ENCODE peak calls at places on chromosome 3, in four cellular contexts. One of them, this sample, is unnamed.

GRCh38 chr3:27721717-27722564 is at the start of gene EOMES:
- DNase-seq in foreskin fibroblast: peak; percentile 58
- DNase-seq in AG04449: no peak
- DNase-seq in heart left ventricle: peak; percentile 23
- DNase-seq in this sample: no peak

GRCh38 chr3:149085828-149086231 is 503 bp downstream of the HLTF start:
- DNase-seq in foreskin fibroblast: peak; percentile 48
- DNase-seq in AG04449: no peak
- DNase-seq in heart left ventricle: no peak
- DNase-seq in this sample: no peak

GRCh38 chr3:45319231-45320085 is 68.9 kb upstream of the LARS2 start:
- DNase-seq in foreskin fibroblast: no peak
- DNase-seq in AG04449: no peak
- DNase-seq in heart left ventricle: no peak
- DNase-seq in this sample: no peak

GRCh38 chr3:156633335-156633734 is 41.1 kb upstream of the TIPARP start:
- DNase-seq in foreskin fibroblast: peak; percentile 91
- DNase-seq in AG04449: peak; percentile 70
- DNase-seq in heart left ventricle: peak; percentile 61
- DNase-seq in this sample: peak; percentile 51

GRCh38 chr3:161069441-161070251 is 35.5 kb downstream of the B3GALNT1 start:
- DNase-seq in foreskin fibroblast: peak; percentile 87
- DNase-seq in AG04449: peak; percentile 33
- DNase-seq in heart left ventricle: no peak
- DNase-seq in this sample: peak; percentile 43

GRCh38 chr3:123036352-123037014 is 8.9 kb upstream of the SEMA5B start:
- DNase-seq in foreskin fibroblast: peak; percentile 64
- DNase-seq in AG04449: no peak
- DNase-seq in heart left ventricle: no peak
- DNase-seq in this sample: no peak

GRCh38 chr3:120471643-120472042 is 20.9 kb upstream of the FSTL1 start:
- DNase-seq in foreskin fibroblast: peak; percentile 72
- DNase-seq in AG04449: no peak
- DNase-seq in heart left ventricle: no peak
- DNase-seq in this sample: no peak

GRCh38 chr3:11080492-11080891 is 73.8 kb upstream of the HRH1 start:
- DNase-seq in foreskin fibroblast: no peak
- DNase-seq in AG04449: no peak
- DNase-seq in heart left ventricle: no peak
- DNase-seq in this sample: no peak

GRCh38 chr3:132726341-132726823 is 4.2 kb upstream of the NPHP3 start:
- DNase-seq in foreskin fibroblast: peak; percentile 58
- DNase-seq in AG04449: no peak
- DNase-seq in heart left ventricle: no peak
- DNase-seq in this sample: no peak

GRCh38 chr3:145807990-145808389 is 353.0 kb downstream of the PLOD2 start:
- DNase-seq in foreskin fibroblast: peak; percentile 20
- DNase-seq in AG04449: no peak
- DNase-seq in heart left ventricle: peak; percentile 26
- DNase-seq in this sample: no peak

GRCh38 chr3:150145659-150146058 is 175.0 kb upstream of the PFN2 start:
- DNase-seq in foreskin fibroblast: peak; percentile 43
- DNase-seq in AG04449: no peak
- DNase-seq in heart left ventricle: no peak
- DNase-seq in this sample: no peak

GRCh38 chr3:118882353-118882947 is 152.2 kb downstream of the IGSF11 start:
- DNase-seq in foreskin fibroblast: peak; percentile 71
- DNase-seq in AG04449: peak; percentile 23
- DNase-seq in heart left ventricle: peak; percentile 59
- DNase-seq in this sample: peak; percentile 15

GRCh38 chr3:129123314-129124060 is 1.9 kb upstream of the RAB43 start:
- DNase-seq in foreskin fibroblast: peak; percentile 59
- DNase-seq in AG04449: peak; percentile 14
- DNase-seq in heart left ventricle: no peak
- DNase-seq in this sample: no peak

GRCh38 chr3:10432156-10432845 is 73.1 kb downstream of the ATP2B2 start:
- DNase-seq in foreskin fibroblast: no peak
- DNase-seq in AG04449: no peak
- DNase-seq in heart left ventricle: no peak
- DNase-seq in this sample: no peak

GRCh38 chr3:167930453-167930852 is 165.3 kb downstream of the GOLIM4 start:
- DNase-seq in foreskin fibroblast: no peak
- DNase-seq in AG04449: no peak
- DNase-seq in heart left ventricle: no peak
- DNase-seq in this sample: no peak

GRCh38 chr3:136512391-136512790 is 239.8 kb downstream of the STAG1 start:
- DNase-seq in foreskin fibroblast: peak; percentile 60
- DNase-seq in AG04449: peak; percentile 23
- DNase-seq in heart left ventricle: no peak
- DNase-seq in this sample: no peak

GRCh38 chr3:177263615-177264365 is 66.5 kb upstream of the TBL1XR1 start:
- DNase-seq in foreskin fibroblast: peak; percentile 45
- DNase-seq in AG04449: no peak
- DNase-seq in heart left ventricle: no peak
- DNase-seq in this sample: no peak

GRCh38 chr3:2098398-2099027 is at the start of gene CNTN4:
- DNase-seq in foreskin fibroblast: no peak
- DNase-seq in AG04449: no peak
- DNase-seq in heart left ventricle: peak; percentile 44
- DNase-seq in this sample: peak; percentile 21

GRCh38 chr3:174355505-174355904 is 503.6 kb upstream of the NAALADL2 start:
- DNase-seq in foreskin fibroblast: peak; percentile 48
- DNase-seq in AG04449: no peak
- DNase-seq in heart left ventricle: no peak
- DNase-seq in this sample: no peak

GRCh38 chr3:146594843-146595482 is 10.2 kb downstream of the PLSCR5 start:
- DNase-seq in foreskin fibroblast: peak; percentile 52
- DNase-seq in AG04449: no peak
- DNase-seq in heart left ventricle: no peak
- DNase-seq in this sample: no peak

GRCh38 chr3:134056464-134056891 is 26.8 kb upstream of the SLCO2A1 start:
- DNase-seq in foreskin fibroblast: no peak
- DNase-seq in AG04449: no peak
- DNase-seq in heart left ventricle: no peak
- DNase-seq in this sample: no peak

GRCh38 chr3:39809995-39810595 is 686 bp downstream of the MYRIP start:
- DNase-seq in foreskin fibroblast: peak; percentile 23
- DNase-seq in AG04449: no peak
- DNase-seq in heart left ventricle: no peak
- DNase-seq in this sample: no peak

GRCh38 chr3:82133070-82133606 is 371.7 kb upstream of the GBE1 start:
- DNase-seq in foreskin fibroblast: peak; percentile 82
- DNase-seq in AG04449: peak; percentile 12
- DNase-seq in heart left ventricle: peak; percentile 60
- DNase-seq in this sample: no peak

GRCh38 chr3:193552911-193553310 is 1.8 kb downstream of the ATP13A4 start:
- DNase-seq in foreskin fibroblast: no peak
- DNase-seq in AG04449: no peak
- DNase-seq in heart left ventricle: no peak
- DNase-seq in this sample: no peak

GRCh38 chr3:82137050-82137449 is 375.6 kb upstream of the GBE1 start:
- DNase-seq in foreskin fibroblast: no peak
- DNase-seq in AG04449: no peak
- DNase-seq in heart left ventricle: no peak
- DNase-seq in this sample: no peak

GRCh38 chr3:48634661-48635221 is 520 bp downstream of the SLC26A6 start:
- DNase-seq in foreskin fibroblast: peak; percentile 84
- DNase-seq in AG04449: no peak
- DNase-seq in heart left ventricle: peak; percentile 66
- DNase-seq in this sample: no peak

GRCh38 chr3:150252462-150252861 is 155.6 kb upstream of the TSC22D2 start:
- DNase-seq in foreskin fibroblast: peak; percentile 81
- DNase-seq in AG04449: no peak
- DNase-seq in heart left ventricle: no peak
- DNase-seq in this sample: no peak

GRCh38 chr3:38314767-38315487 is 31.7 kb upstream of the XYLB start:
- DNase-seq in foreskin fibroblast: no peak
- DNase-seq in AG04449: no peak
- DNase-seq in heart left ventricle: no peak
- DNase-seq in this sample: no peak

GRCh38 chr3:134423153-134423552 is 48.9 kb upstream of the AMOTL2 start:
- DNase-seq in foreskin fibroblast: peak; percentile 85
- DNase-seq in AG04449: no peak
- DNase-seq in heart left ventricle: no peak
- DNase-seq in this sample: no peak

DNA sequence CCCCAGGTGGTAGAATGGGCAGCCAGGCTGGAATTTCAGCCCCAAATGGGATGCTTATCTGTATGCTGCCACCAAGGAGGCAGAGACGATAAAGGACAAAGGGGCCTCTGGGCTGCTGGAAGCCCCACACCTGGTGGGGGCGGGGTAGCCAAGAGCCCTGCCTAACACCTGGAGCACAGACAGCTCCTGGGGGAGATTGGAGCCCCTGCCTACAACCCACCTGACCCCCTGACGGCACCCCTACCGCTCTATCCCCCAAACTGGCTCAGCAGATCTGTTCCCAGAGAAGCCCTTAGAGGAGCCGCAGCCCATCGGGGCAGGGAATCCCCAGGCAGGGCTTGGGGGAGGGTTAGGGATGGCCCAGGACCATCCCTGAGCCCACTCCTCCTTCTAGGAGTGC is 15.8 kb upstream of the SEMA3F start:
- DNase-seq in foreskin fibroblast: no peak
- DNase-seq in AG04449: no peak
- DNase-seq in heart left ventricle: no peak
- DNase-seq in this sample: no peak
- H3K4me3 ChIP-seq in foreskin fibroblast: no peak overlapping the region
- H3K4me3 ChIP-seq in AG04449: no peak overlapping the region
- H3K4me3 ChIP-seq in heart left ventricle: no peak overlapping the region
- H3K4me3 ChIP-seq in this sample: no peak overlapping the region

GRCh38 chr3:98453827-98454226 is 9.2 kb upstream of the OR5K1 start:
- DNase-seq in foreskin fibroblast: no peak
- DNase-seq in AG04449: no peak
- DNase-seq in heart left ventricle: no peak
- DNase-seq in this sample: no peak

GRCh38 chr3:98454929-98455328 is 8.1 kb upstream of the OR5K1 start:
- DNase-seq in foreskin fibroblast: no peak
- DNase-seq in AG04449: no peak
- DNase-seq in heart left ventricle: no peak
- DNase-seq in this sample: no peak

GRCh38 chr3:98460220-98460619 is 2.8 kb upstream of the OR5K1 start:
- DNase-seq in foreskin fibroblast: no peak
- DNase-seq in AG04449: no peak
- DNase-seq in heart left ventricle: no peak
- DNase-seq in this sample: no peak

GRCh38 chr3:98462901-98463300 is at the start of gene OR5K1:
- DNase-seq in foreskin fibroblast: no peak
- DNase-seq in AG04449: no peak
- DNase-seq in heart left ventricle: no peak
- DNase-seq in this sample: no peak

GRCh38 chr3:98457543-98457942 is 5.5 kb upstream of the OR5K1 start:
- DNase-seq in foreskin fibroblast: no peak
- DNase-seq in AG04449: no peak
- DNase-seq in heart left ventricle: no peak
- DNase-seq in this sample: no peak
- TF ChIP-seq CTCF in foreskin fibroblast: no peak
- TF ChIP-seq CTCF in AG04449: no peak
- TF ChIP-seq CTCF in heart left ventricle: no peak
- TF ChIP-seq CTCF in this sample: no peak

GRCh38 chr3:16516695-16517481 is 3.4 kb upstream of the RFTN1 start:
- DNase-seq in foreskin fibroblast: peak; percentile 85
- DNase-seq in AG04449: no peak
- DNase-seq in heart left ventricle: peak; percentile 40
- DNase-seq in this sample: peak; percentile 29
- H3K4me3 ChIP-seq in foreskin fibroblast: no peak overlapping the region
- H3K4me3 ChIP-seq in AG04449: no peak overlapping the region
- H3K4me3 ChIP-seq in heart left ventricle: no peak overlapping the region
- H3K4me3 ChIP-seq in this sample: no peak overlapping the region

DNA sequence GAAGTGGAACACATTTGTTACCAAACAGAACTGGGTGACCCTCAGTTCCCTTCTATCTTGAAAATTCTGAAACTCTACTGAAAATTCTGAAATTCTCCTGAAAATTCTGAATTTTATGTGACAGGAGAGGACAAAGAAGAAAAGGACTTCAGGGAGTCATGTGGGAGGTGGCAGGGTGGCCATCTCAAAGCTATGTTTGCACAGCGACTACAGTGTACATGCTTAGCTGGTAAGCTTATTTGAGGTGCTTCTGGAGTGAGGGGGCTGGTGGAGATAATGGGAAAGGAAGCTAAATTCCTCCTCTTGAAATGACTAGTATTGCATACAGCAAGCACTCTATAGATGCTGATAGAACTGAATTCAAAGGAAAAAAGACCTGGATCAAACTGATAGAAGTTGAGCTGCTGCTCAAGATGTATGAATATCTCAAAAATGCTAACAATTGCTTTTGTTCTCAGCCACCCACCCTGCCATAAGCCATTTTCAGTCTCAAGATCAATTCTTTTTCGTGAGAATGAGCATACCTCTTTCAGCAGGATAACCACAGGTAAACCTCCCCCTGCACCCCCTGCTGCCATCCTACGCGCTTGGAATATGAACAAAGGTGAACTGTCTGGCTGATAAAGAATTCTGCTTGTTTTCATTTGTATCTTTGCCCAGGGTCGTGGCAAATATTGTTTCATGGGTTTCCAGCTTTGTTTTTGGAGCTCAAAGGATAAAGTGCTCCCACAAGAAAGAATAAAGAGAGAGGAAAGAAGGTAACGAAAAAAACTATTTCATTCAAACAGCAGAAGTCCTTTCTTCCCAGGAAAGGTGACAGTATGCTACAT is 16.6 kb upstream of the ARHGEF3 start:
- DNase-seq in foreskin fibroblast: no peak
- DNase-seq in AG04449: no peak
- DNase-seq in heart left ventricle: no peak
- DNase-seq in this sample: no peak
- TF ChIP-seq CTCF in foreskin fibroblast: no peak
- TF ChIP-seq CTCF in AG04449: no peak
- TF ChIP-seq CTCF in heart left ventricle: no peak
- TF ChIP-seq CTCF in this sample: no peak

DNA sequence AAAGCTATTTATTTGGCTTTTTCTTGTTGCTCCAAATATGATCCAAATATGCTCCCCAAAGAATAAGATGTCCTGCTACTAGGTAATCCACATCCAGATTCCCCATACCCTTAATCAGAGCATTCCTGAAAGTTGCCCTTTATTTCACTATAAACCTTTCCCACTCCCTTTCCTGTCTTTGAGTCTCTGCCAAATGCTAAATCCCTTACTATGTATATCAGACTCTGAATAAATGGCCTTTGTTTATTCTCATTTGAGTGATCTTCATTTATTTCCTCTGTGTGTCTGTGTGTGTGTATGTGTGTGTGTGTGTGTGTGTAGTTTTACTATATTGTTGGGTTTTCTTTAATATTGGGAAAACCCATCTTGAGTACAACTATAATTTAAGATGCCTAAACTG is 7.0 kb upstream of the SPICE1 start:
- DNase-seq in foreskin fibroblast: no peak
- DNase-seq in AG04449: no peak
- DNase-seq in heart left ventricle: no peak
- DNase-seq in this sample: no peak
- H3K4me3 ChIP-seq in foreskin fibroblast: no peak overlapping the region
- H3K4me3 ChIP-seq in AG04449: no peak overlapping the region
- H3K4me3 ChIP-seq in heart left ventricle: no peak overlapping the region
- H3K4me3 ChIP-seq in this sample: no peak overlapping the region